ENCODE peak calls at places on chromosomes 12 and 14, in seven cellular contexts. W, Y, V, S, G, Q and L are unnamed samples.

GRCh38 chr12:117579939-117580717 is 218.7 kb upstream of the NOS1 start:
- DNase-seq in W (no peak), Y (no peak), V (no peak), S (no peak), G (no peak), Q (no peak), L (no peak)

GRCh38 chr14:103206023-103206481 is 82.8 kb downstream of the TNFAIP2 start:
- DNase-seq in W (no peak), Y (no peak), V (peak; percentile 62), S (no peak), G (no peak), Q (no peak), L (no peak)

GRCh38 chr12:67111182-67111581 is 158.0 kb upstream of the CAND1 start:
- DNase-seq in W (peak; percentile 89), Y (no peak), V (no peak), S (no peak), G (no peak), Q (no peak), L (no peak)

GRCh38 chr14:20417250-20418186 is 4.2 kb upstream of the TEP1 start:
- DNase-seq in W (no peak), Y (no peak), V (no peak), S (no peak), G (no peak), Q (no peak), L (no peak)

GRCh38 chr14:91929700-91930099 is 17.8 kb downstream of the FBLN5 start:
- DNase-seq in W (no peak), Y (no peak), V (peak; percentile 57), S (no peak), G (no peak), Q (no peak), L (no peak)

GRCh38 chr12:46430340-46430948 is 57.9 kb upstream of the SLC38A2 start:
- DNase-seq in W (no peak), Y (no peak), V (no peak), S (peak; percentile 74), G (no peak), Q (no peak), L (no peak)

GRCh38 chr14:38357557-38357956 is 101.7 kb upstream of the CLEC14A start:
- DNase-seq in W (no peak), Y (no peak), V (no peak), S (no peak), G (no peak), Q (no peak), L (no peak)

GRCh38 chr14:33376510-33376909 is 437.8 kb downstream of the NPAS3 start:
- DNase-seq in W (no peak), Y (no peak), V (no peak), S (no peak), G (no peak), Q (no peak), L (no peak)

GRCh38 chr14:102622262-102622885 is 29.9 kb downstream of the RCOR1 start:
- DNase-seq in W (no peak), Y (no peak), V (no peak), S (no peak), G (no peak), Q (no peak), L (no peak)

GRCh38 chr12:107593713-107594381 is 91.8 kb upstream of the PWP1 start:
- DNase-seq in W (peak; percentile 16), Y (no peak), V (no peak), S (no peak), G (no peak), Q (no peak), L (no peak)

GRCh38 chr12:14157129-14157747 is 175.8 kb upstream of the GRIN2B start:
- DNase-seq in W (no peak), Y (no peak), V (no peak), S (no peak), G (no peak), Q (no peak), L (no peak)

GRCh38 chr12:125271850-125272249 is 206.6 kb downstream of the AACS start:
- DNase-seq in W (peak; percentile 42), Y (no peak), V (no peak), S (no peak), G (no peak), Q (no peak), L (no peak)

GRCh38 chr12:52631264-52631663 is 12.9 kb upstream of the KRT73 start:
- DNase-seq in W (no peak), Y (no peak), V (no peak), S (no peak), G (no peak), Q (no peak), L (no peak)

GRCh38 chr12:92827836-92828431 is 101.2 kb downstream of the EEA1 start:
- DNase-seq in W (peak; percentile 30), Y (no peak), V (no peak), S (peak; percentile 36), G (no peak), Q (no peak), L (peak; percentile 18)

GRCh38 chr12:91326043-91327027 is 143.7 kb upstream of the DCN start:
- DNase-seq in W (peak; percentile 34), Y (no peak), V (peak; percentile 36), S (peak; percentile 24), G (no peak), Q (peak; percentile 34), L (peak; percentile 63)

DNA sequence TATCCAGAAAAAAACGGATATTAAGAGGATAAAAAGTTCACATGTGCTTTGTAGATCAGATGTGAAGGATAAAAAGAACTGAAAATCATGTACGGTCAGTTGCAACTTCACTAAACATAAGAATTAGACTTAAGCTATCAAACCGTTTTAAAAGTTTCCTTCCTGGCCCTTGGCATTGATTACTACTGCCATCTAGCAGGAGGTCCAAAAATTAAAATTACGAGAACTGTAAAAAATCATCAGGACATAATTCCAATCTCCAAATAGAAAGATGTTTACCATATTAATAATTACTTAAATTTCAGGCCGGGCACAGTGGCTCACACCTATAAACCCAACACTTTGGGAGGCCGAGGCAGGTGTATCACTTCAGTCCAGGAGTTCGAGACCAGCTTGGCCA is 7.9 kb downstream of the WDR89 start:
- DNase-seq in W (no peak), Y (no peak), V (no peak), S (no peak), G (no peak), Q (no peak), L (no peak)
- TF ChIP-seq CTCF in W (no peak), Y (no peak), V (no peak), S (peak; percentile 6), G (no peak), Q (no peak), L (no peak)

DNA sequence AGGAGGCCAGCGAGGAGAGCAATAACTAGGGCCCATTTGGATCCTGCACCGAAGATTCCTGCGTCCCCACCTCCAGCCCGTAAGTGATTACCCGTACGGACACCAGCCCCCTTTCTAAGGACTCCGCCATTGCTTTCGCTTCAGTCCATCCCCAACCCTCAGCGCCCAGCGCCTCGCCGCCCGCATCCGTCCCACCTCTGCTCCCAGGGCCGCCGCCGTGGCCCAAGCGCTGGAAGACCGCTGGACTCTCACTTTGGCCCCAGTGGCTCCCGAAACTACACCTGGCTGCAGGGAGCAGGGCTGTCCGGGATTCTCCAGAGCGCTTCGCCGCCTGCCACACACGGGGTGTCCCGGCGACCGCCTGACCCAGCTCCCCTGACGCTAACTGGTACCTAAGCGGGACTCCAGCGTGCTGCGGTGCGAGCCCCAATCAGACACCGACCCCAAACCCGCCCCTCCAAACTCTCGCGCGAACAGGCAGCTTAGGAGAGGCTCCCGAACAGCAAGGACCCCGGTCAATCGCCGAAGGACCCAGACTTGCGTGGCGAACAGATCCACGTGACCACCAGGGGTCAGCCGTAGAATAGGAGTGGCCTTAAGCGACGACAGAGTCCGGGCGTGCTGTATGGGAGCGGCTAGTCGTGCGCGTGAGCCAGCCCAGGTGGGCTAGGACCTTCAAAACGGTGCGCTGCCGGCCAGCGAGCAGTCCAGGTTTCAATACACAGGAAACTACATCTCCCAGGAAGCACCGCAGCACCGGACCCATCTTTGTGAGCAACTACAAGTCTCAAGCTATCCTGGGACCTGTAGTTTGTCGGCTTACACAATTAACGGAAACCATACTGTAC is at the start of gene CNPY2:
- DNase-seq in W (peak; percentile 99), Y (peak; percentile 91), V (peak; percentile 93), S (peak; percentile 97), G (peak; percentile 90), Q (peak; percentile 96), L (peak; percentile 95)
- TF ChIP-seq CTCF in W (peak; percentile 41), Y (peak; percentile 31), V (no peak), S (no peak), G (no peak), Q (peak; percentile 10), L (no peak)

GRCh38 chr14:56487090-56487667 is 92.4 kb upstream of the TMEM260 start:
- DNase-seq in W (no peak), Y (no peak), V (no peak), S (peak; percentile 8), G (no peak), Q (no peak), L (no peak)

GRCh38 chr14:56488306-56488705 is 91.3 kb upstream of the TMEM260 start:
- DNase-seq in W (no peak), Y (no peak), V (no peak), S (no peak), G (no peak), Q (no peak), L (no peak)

GRCh38 chr14:56487761-56488160 is 91.8 kb upstream of the TMEM260 start:
- DNase-seq in W (no peak), Y (no peak), V (no peak), S (no peak), G (no peak), Q (no peak), L (no peak)

DNA sequence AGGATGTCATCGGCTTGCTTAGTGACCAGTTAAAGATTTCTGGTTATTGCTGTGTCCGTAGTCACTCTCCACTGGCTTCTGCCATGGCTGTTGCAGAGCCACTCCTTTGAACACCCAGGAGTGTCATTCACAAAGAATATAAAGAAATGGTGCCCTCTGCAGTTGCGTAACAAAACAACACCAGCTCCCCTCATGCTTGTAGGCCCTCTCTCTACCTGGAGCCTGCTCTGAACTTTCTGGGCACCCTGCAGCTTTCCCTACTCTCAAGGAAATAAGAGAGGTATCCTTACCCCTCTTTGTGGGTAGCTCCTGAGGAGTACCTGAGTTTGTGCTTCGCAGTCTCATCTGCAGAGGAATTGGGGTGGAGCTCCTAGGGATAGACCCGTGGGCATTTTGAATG is 97.3 kb upstream of the TMEM260 start:
- DNase-seq in W (peak; percentile 61), Y (no peak), V (no peak), S (peak; percentile 17), G (no peak), Q (no peak), L (peak; percentile 49)
- TF ChIP-seq CTCF in W (peak; percentile 66), Y (no peak), V (no peak), S (peak; percentile 33), G (no peak), Q (peak; percentile 49), L (peak; percentile 52)

GRCh38 chr12:132561784-132562156 is 48.6 kb downstream of the LRCOL1 start:
- DNase-seq in W (peak; percentile 62), Y (no peak), V (no peak), S (peak; percentile 75), G (no peak), Q (no peak), L (peak; percentile 58)
- TF ChIP-seq CTCF in W (peak; percentile 79), Y (no peak), V (no peak), S (peak; percentile 16), G (no peak), Q (peak; percentile 45), L (no peak)